ENCODE peak calls at places on chromosomes 5 and 9, in six cellular contexts. C is thyroid gland, D is H9, N is Panc1, T is prostate gland, M is MM.1S. V is an unnamed sample.
A peak's percentile ranks its signal among the peaks of the same experiment; 100 is the strongest.

GRCh38 chr5:11640474-11640873 is 263.8 kb downstream of the CTNND2 start:
- DNase-seq in C (no peak), T (no peak), D (no peak), N (no peak), M (no peak), V (no peak)

GRCh38 chr5:172678902-172679301 is 37.8 kb downstream of the NEURL1B start:
- DNase-seq in N (no peak), C (peak; percentile 82), M (peak; percentile 85), T (no peak), D (no peak), V (peak; percentile 69)

GRCh38 chr9:125437771-125438221 is 176.2 kb downstream of the GAPVD1 start:
- DNase-seq in N (no peak), M (no peak), C (peak; percentile 83), T (no peak), D (peak; percentile 24), V (no peak)

GRCh38 chr5:155434681-155435080 is 421.1 kb downstream of the KIF4B start:
- DNase-seq in C (no peak), D (no peak), T (no peak), N (no peak), M (peak; percentile 42), V (no peak)

GRCh38 chr5:181189962-181190710 is 14.9 kb downstream of the TRIM7 start:
- DNase-seq in C (peak; percentile 56), N (no peak), M (no peak), D (no peak), T (no peak), V (no peak)

GRCh38 chr9:806285-807156 is 35.0 kb upstream of the DMRT1 start:
- DNase-seq in D (no peak), C (no peak), T (no peak), N (peak; percentile 8), M (peak; percentile 65), V (no peak)

GRCh38 chr5:137605377-137605776 is 106.3 kb upstream of the SPOCK1 start:
- DNase-seq in C (peak; percentile 47), M (no peak), D (no peak), N (no peak), T (no peak), V (no peak)

GRCh38 chr9:37582548-37583157 is 6.5 kb upstream of the FBXO10 start:
- DNase-seq in N (peak; percentile 67), D (no peak), T (peak; percentile 19), C (no peak), M (peak; percentile 65), V (no peak)

GRCh38 chr9:97310023-97310422 is 2.6 kb downstream of the CCDC180 start:
- DNase-seq in N (no peak), M (no peak), C (no peak), D (no peak), T (no peak), V (no peak)

GRCh38 chr9:75087279-75087823 is 604 bp downstream of the NMRK1 start:
- DNase-seq in N (no peak), D (no peak), C (peak; percentile 76), M (peak; percentile 83), T (peak; percentile 41), V (no peak)

GRCh38 chr5:140549237-140550144 is 2.0 kb downstream of the EIF4EBP3 start:
- DNase-seq in M (no peak), T (peak; percentile 38), D (no peak), N (no peak), C (peak; percentile 29), V (no peak)

DNA sequence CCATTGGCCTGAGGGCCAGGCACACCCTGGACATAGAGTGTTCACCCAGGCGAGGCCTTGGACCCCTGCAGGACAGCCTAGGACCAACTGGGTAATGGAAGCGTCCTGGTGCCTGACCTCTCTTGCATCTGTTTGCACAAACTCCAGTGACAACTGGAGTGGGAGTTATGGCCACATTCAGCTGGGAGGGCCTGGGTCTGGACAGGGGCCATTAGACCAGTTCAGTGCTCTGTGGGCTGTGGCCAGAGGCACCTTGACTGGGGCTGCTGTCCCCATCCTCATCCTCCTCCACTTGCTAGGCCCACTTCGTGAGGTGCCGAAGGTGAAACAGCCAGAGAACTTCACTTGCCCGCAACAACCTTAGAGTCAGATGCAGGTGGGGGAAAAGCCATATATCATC is 372.7 kb upstream of the IRX1 start:
- DNase-seq in M (no peak), T (no peak), C (no peak), D (no peak), N (no peak), V (no peak)
- H3K9me3 ChIP-seq in M (no peaks in the 10 kb centered on the region), T (no peaks in the 10 kb centered on the region), C (no peaks in the 10 kb centered on the region), D (no peaks in the 10 kb centered on the region), N (no peaks in the 10 kb centered on the region), V (no peaks in the 10 kb centered on the region)

GRCh38 chr5:166576323-166576722 is 1715.1 kb upstream of the WWC1 start:
- DNase-seq in N (no peak), C (no peak), D (no peak), M (no peak), T (no peak), V (no peak)

GRCh38 chr5:166566725-166567124 is 1724.7 kb upstream of the WWC1 start:
- DNase-seq in C (no peak), T (no peak), N (no peak), D (no peak), M (no peak), V (no peak)

GRCh38 chr5:166571668-166572067 is 1719.8 kb upstream of the WWC1 start:
- DNase-seq in N (no peak), D (no peak), T (no peak), M (no peak), C (no peak), V (no peak)
- H3K9me3 ChIP-seq in N (no peaks in the 10 kb centered on the region), D (no peaks in the 10 kb centered on the region), T (no peaks in the 10 kb centered on the region), M (no peaks in the 10 kb centered on the region), C (no peaks in the 10 kb centered on the region), V (no peaks in the 10 kb centered on the region)

DNA sequence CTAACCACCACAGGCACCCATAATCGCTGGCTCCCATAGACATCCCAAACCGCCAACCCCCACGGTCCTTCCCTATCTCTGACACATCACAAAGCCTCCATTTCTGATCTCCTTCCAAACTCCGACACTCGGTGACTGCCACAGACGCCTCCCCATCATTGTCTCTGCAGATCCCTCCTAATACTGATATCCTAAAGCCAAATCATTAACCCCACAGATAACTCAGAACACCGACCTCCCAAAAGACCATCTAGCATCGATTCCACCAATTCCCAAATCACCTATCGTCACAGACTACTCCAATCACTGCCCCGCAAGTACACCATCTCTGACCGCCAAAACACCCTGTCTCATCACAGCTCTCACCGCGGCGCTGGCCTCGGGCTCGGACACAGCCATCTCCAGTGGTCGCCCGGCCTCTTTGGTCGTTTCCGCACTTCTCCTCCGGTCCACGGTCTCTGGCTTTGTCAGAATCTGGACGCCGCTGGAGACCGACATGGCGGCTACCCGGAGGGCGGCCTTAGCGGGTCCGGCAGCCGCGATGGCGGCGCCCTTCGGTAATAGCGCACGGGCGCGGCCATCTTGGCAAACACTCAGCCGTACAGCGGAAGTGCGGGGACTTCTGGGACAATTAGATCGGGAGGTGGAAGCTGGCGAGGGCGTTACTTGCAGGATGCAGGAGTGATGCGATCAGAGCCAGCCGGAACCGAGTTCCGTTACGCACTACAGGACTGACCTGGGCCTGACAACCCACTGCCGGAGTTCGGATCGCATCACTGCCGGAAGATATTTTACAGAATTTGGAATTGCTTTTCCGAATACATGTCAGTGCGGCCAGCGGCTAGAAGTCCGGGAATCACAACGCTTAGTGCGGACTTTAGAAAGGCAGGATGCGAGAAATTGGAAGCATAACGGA is at the start of gene ZFP37:
- DNase-seq in N (peak; percentile 48), M (peak; percentile 71), C (peak; percentile 89), T (peak; percentile 89), D (peak; percentile 93), V (peak; percentile 92)
- H3K9me3 ChIP-seq in N (peaks cover 4% of the 10 kb centered on the region), M (no peaks in the 10 kb centered on the region), C (no peaks in the 10 kb centered on the region), T (no peaks in the 10 kb centered on the region), D (peaks cover 18% of the 10 kb centered on the region), V (peaks cover 81% of the 10 kb centered on the region)

DNA sequence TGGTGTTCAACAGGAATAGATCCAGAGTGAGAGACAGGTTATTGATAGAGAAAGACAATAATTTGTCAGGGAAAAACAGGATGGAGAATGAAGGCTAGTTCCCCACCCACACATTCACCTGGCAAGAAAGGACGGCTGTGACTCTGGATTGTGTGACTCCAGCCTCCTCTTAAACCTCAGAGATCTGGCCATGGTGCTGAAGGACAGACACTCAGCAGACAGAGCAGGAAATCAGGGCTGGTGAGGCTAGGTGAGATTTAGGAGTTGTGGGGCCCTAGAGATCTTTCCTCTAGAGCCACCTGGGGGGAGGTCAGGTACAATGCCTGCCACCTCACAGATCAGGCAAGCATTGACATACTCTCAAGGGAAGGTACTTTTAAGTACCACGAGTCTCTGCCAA is 15.2 kb downstream of the OR1B1 start:
- DNase-seq in C (no peak), D (no peak), M (peak; percentile 14), T (no peak), N (no peak), V (no peak)
- H3K9me3 ChIP-seq in C (no peaks in the 10 kb centered on the region), D (peaks cover 52% of the 10 kb centered on the region), M (no peaks in the 10 kb centered on the region), T (no peaks in the 10 kb centered on the region), N (no peaks in the 10 kb centered on the region), V (no peaks in the 10 kb centered on the region)

GRCh38 chr5:40093550-40093949 is 586.2 kb upstream of the PTGER4 start:
- DNase-seq in C (no peak), T (no peak), M (no peak), D (no peak), N (no peak), V (no peak)

GRCh38 chr5:40084614-40085013 is 595.1 kb upstream of the PTGER4 start:
- DNase-seq in C (no peak), N (no peak), D (no peak), M (no peak), T (no peak), V (no peak)

GRCh38 chr5:40089269-40089668 is 590.4 kb upstream of the PTGER4 start:
- DNase-seq in N (no peak), T (no peak), M (no peak), D (no peak), C (no peak), V (no peak)
- H3K9me3 ChIP-seq in N (peaks cover 30% of the 10 kb centered on the region), T (no peaks in the 10 kb centered on the region), M (no peaks in the 10 kb centered on the region), D (peaks cover 12% of the 10 kb centered on the region), C (no peaks in the 10 kb centered on the region), V (peaks cover 48% of the 10 kb centered on the region)

GRCh38 chr5:96808868-96809558 is 1.3 kb upstream of the ERAP1 start:
- DNase-seq in M (no peak), N (no peak), D (no peak), C (no peak), T (no peak), V (no peak)

GRCh38 chr5:96812851-96813250 is 5.1 kb upstream of the ERAP1 start:
- DNase-seq in T (no peak), N (no peak), M (no peak), D (no peak), C (no peak), V (no peak)

GRCh38 chr5:96808541-96808828 is 740 bp upstream of the ERAP1 start:
- DNase-seq in D (no peak), T (no peak), M (no peak), N (no peak), C (no peak), V (no peak)

GRCh38 chr5:96807099-96807654 is 568 bp downstream of the ERAP1 start:
- DNase-seq in N (no peak), T (peak; percentile 69), C (peak; percentile 89), D (peak; percentile 62), M (peak; percentile 62), V (peak; percentile 80)

GRCh38 chr5:96809898-96810297 is 2.2 kb upstream of the ERAP1 start:
- DNase-seq in N (no peak), D (no peak), T (no peak), C (peak; percentile 81), M (no peak), V (peak; percentile 55)
- H3K9me3 ChIP-seq in N (no peaks in the 10 kb centered on the region), D (no peaks in the 10 kb centered on the region), T (no peaks in the 10 kb centered on the region), C (no peaks in the 10 kb centered on the region), M (no peaks in the 10 kb centered on the region), V (no peaks in the 10 kb centered on the region)